ENCODE peak calls at places on chromosomes 4 and X, in ten cellular contexts. H is spleen; M is RPMI8226; P is stimulated activated CD4-positive, alpha-beta T cell treated with anti-CD3 and anti-CD28 coated beads, Interleukin-15, amount 100 ng/mL, for 1 hour; Y is iPS-NIHi11; E is SW480; Z is endothelial cell; D is hippocampal formation; I is NCI-H69; K is AG09319. L is an unnamed sample.

GRCh38 chrX:1592128-1592862 is 891 bp downstream of the AKAP17A start:
- DNase-seq in H (peak; percentile 90), M (peak; percentile 29), P (no peak), Y (peak; percentile 65), E (no peak), Z (peak; percentile 19), D (no peak), I (peak; percentile 21), K (no peak), L (no peak)

GRCh38 chr4:80103615-80104014 is 30.6 kb upstream of the ANTXR2 start:
- DNase-seq in H (no peak), M (no peak), P (no peak), Y (no peak), E (no peak), Z (no peak), D (no peak), I (peak; percentile 64), K (no peak), L (no peak)

GRCh38 chrX:151970027-151970426 is 4.4 kb downstream of the GABRE start:
- DNase-seq in H (no peak), M (no peak), P (no peak), Y (no peak), E (no peak), Z (no peak), D (no peak), I (peak; percentile 0), K (no peak), L (no peak)

GRCh38 chrX:19772306-19772705 is 115.1 kb downstream of the SH3KBP1 start:
- DNase-seq in H (no peak), M (no peak), P (no peak), Y (no peak), E (no peak), Z (no peak), D (no peak), I (no peak), K (peak; percentile 8), L (no peak)

GRCh38 chr4:71287305-71287704 is 51.5 kb upstream of the SLC4A4 start:
- DNase-seq in H (no peak), M (no peak), P (no peak), Y (no peak), E (no peak), Z (no peak), D (no peak), I (no peak), K (peak; percentile 15), L (no peak)

GRCh38 chrX:87526281-87526680 is 8.7 kb downstream of the KLHL4 start:
- DNase-seq in H (no peak), M (no peak), P (no peak), Y (no peak), E (no peak), Z (no peak), D (no peak), I (no peak), K (no peak), L (no peak)

GRCh38 chr4:111362891-111363290 is 740.0 kb upstream of the PITX2 start:
- DNase-seq in H (no peak), M (no peak), P (no peak), Y (no peak), E (peak; percentile 7), Z (no peak), D (no peak), I (peak; percentile 54), K (peak; percentile 83), L (no peak)

GRCh38 chr4:4541040-4541631 is 712 bp downstream of the STX18 start:
- DNase-seq in H (no peak), M (peak; percentile 15), P (no peak), Y (peak; percentile 19), E (peak; percentile 39), Z (peak; percentile 15), D (no peak), I (peak; percentile 47), K (no peak), L (no peak)